ENCODE peak calls at places on chromosomes 6 and 20, in seven cellular contexts. E is HepG2, C is transverse colon, Q is sigmoid colon, O is A549, P is stomach, D is ovary. K is an unnamed sample.

GRCh38 chr6:81894286-81894685 is 141.8 kb upstream of the TENT5A start:
- DNase-seq in E (no peak), C (no peak), Q (no peak), O (no peak), P (no peak), D (no peak), K (no peak)

GRCh38 chr6:83853968-83854501 is 875 bp downstream of the RIPPLY2 start:
- DNase-seq in E (no peak), C (no peak), Q (no peak), O (no peak), P (no peak), D (no peak), K (no peak)

GRCh38 chr6:83867527-83868161 is 8.2 kb downstream of the CYB5R4 start:
- DNase-seq in E (no peak), C (peak), Q (no peak), O (peak), P (peak), D (peak), K (peak)

GRCh38 chr20:64063389-64064144 is 569 bp downstream of the TCEA2 start:
- DNase-seq in E (no peak), C (peak), Q (no peak), O (no peak), P (no peak), D (peak), K (no peak)

GRCh38 chr6:83417880-83418663 is 12.8 kb downstream of the ME1 start:
- DNase-seq in E (peak), C (no peak), Q (no peak), O (peak), P (no peak), D (no peak), K (peak)

GRCh38 chr20:3846378-3846739 is 275 bp upstream of the MAVS start:
- DNase-seq in E (no peak), C (no peak), Q (no peak), O (no peak), P (no peak), D (peak), K (no peak)

GRCh38 chr20:17987988-17988387 is 19.2 kb downstream of the MGME1 start:
- DNase-seq in E (no peak), C (no peak), Q (no peak), O (no peak), P (no peak), D (no peak), K (no peak)

GRCh38 chr20:55538261-55538908 is 466.9 kb downstream of the CBLN4 start:
- DNase-seq in E (no peak), C (no peak), Q (no peak), O (no peak), P (no peak), D (no peak), K (no peak)

GRCh38 chr20:38252292-38253288 is 7.9 kb downstream of the KIAA1755 start:
- DNase-seq in E (no peak), C (no peak), Q (no peak), O (no peak), P (no peak), D (peak), K (no peak)

GRCh38 chr20:5730131-5730530 is 20.1 kb upstream of the SHLD1 start:
- DNase-seq in E (no peak), C (no peak), Q (no peak), O (no peak), P (no peak), D (no peak), K (no peak)

GRCh38 chr6:153038378-153038777 is 35.9 kb upstream of the MTRF1L start:
- DNase-seq in E (no peak), C (no peak), Q (no peak), O (no peak), P (no peak), D (no peak), K (no peak)

GRCh38 chr6:45538636-45539035 is 160.9 kb upstream of the SUPT3H start:
- DNase-seq in E (no peak), C (no peak), Q (peak), O (no peak), P (no peak), D (no peak), K (peak)

GRCh38 chr6:19723533-19723932 is 113.6 kb upstream of the ID4 start:
- DNase-seq in E (no peak), C (no peak), Q (no peak), O (peak), P (no peak), D (no peak), K (no peak)

GRCh38 chr20:61352381-61353260 is 100.6 kb downstream of the CDH4 start:
- DNase-seq in E (no peak), C (no peak), Q (no peak), O (no peak), P (no peak), D (no peak), K (no peak)

GRCh38 chr6:151425561-151425960 is 26.4 kb downstream of the RMND1 start:
- DNase-seq in E (no peak), C (peak), Q (no peak), O (no peak), P (no peak), D (no peak), K (no peak)

GRCh38 chr6:30227763-30228487 is 14.7 kb upstream of the TRIM26 start:
- DNase-seq in E (no peak), C (no peak), Q (no peak), O (no peak), P (no peak), D (no peak), K (no peak)

GRCh38 chr20:37408202-37408929 is 62.4 kb downstream of the SRC start:
- DNase-seq in E (no peak), C (no peak), Q (no peak), O (no peak), P (no peak), D (no peak), K (no peak)

GRCh38 chr6:42551202-42551601 is 12.6 kb upstream of the UBR2 start:
- DNase-seq in E (no peak), C (no peak), Q (no peak), O (no peak), P (no peak), D (no peak), K (no peak)

GRCh38 chr6:44104661-44105060 is 22.6 kb downstream of the MRPL14 start:
- DNase-seq in E (no peak), C (no peak), Q (no peak), O (no peak), P (no peak), D (no peak), K (no peak)

GRCh38 chr6:149223934-149224333 is 93.6 kb upstream of the TAB2 start:
- DNase-seq in E (peak), C (no peak), Q (no peak), O (no peak), P (no peak), D (no peak), K (no peak)

GRCh38 chr6:147106759-147107401 is 97.3 kb upstream of the STXBP5 start:
- DNase-seq in E (no peak), C (no peak), Q (no peak), O (no peak), P (no peak), D (no peak), K (no peak)

GRCh38 chr6:76792394-76792793 is 670.9 kb downstream of the HTR1B start:
- DNase-seq in E (no peak), C (no peak), Q (no peak), O (no peak), P (no peak), D (no peak), K (no peak)
- TF ChIP-seq EP300 in E (no peak), C (no peak), Q (no peak), O (no peak), P (no peak), D (no peak), K (no peak)

GRCh38 chr6:168462454-168462853 is 21.5 kb downstream of the SMOC2 start:
- DNase-seq in E (no peak), C (no peak), Q (no peak), O (no peak), P (no peak), D (no peak), K (no peak)

GRCh38 chr6:168472363-168472762 is 31.4 kb downstream of the SMOC2 start:
- DNase-seq in E (no peak), C (no peak), Q (no peak), O (no peak), P (no peak), D (no peak), K (no peak)

GRCh38 chr6:168473197-168473596 is 32.2 kb downstream of the SMOC2 start:
- DNase-seq in E (no peak), C (no peak), Q (no peak), O (no peak), P (no peak), D (no peak), K (no peak)

GRCh38 chr6:168469198-168469943 is 28.4 kb downstream of the SMOC2 start:
- DNase-seq in E (no peak), C (no peak), Q (peak), O (no peak), P (no peak), D (no peak), K (peak)

DNA sequence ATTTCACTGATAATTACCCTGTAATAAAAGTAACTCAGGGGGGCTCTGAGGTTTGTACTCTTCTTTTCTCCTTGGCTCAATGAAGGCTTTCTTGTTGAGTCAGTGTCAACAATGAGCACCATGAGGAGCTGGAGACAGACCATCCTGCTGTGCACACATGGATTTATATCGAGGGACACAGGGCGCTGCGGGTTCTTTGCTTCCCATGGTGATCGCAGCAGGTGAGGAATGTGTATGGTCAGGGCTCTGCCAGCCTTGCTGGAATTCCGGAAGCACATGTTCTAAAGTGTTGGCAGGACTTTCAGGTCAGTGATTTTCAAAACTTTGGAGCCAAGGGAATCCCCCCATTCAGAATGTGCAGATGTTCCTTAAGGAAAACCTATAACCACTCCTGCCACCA is 27.1 kb downstream of the SMOC2 start:
- DNase-seq in E (no peak), C (no peak), Q (no peak), O (no peak), P (no peak), D (no peak), K (no peak)
- TF ChIP-seq EP300 in E (no peak), C (no peak), Q (no peak), O (no peak), P (no peak), D (no peak), K (no peak)

DNA sequence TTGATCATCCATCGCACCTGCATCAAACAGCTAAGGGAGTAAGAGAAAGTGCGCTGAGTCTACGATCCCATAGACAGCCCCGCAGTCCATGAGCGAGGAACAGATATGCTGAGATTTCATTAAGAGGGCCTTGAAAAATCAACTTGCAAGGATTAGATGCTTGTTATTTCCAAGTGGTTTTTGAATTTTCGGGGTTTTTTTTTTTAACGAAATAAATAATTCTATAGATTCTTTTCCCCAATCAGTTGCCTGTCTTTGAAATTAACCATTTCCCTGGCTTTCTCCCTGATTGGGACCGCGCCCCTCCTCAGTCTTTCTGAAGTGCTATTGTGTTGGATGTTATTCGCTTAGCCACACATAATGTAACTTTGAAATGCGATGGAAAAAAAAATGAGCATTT is 48.6 kb downstream of the GNAS-AS1 start:
- DNase-seq in E (no peak), C (no peak), Q (no peak), O (no peak), P (no peak), D (no peak), K (no peak)
- TF ChIP-seq EP300 in E (no peak), C (no peak), Q (no peak), O (no peak), P (no peak), D (no peak), K (no peak)

DNA sequence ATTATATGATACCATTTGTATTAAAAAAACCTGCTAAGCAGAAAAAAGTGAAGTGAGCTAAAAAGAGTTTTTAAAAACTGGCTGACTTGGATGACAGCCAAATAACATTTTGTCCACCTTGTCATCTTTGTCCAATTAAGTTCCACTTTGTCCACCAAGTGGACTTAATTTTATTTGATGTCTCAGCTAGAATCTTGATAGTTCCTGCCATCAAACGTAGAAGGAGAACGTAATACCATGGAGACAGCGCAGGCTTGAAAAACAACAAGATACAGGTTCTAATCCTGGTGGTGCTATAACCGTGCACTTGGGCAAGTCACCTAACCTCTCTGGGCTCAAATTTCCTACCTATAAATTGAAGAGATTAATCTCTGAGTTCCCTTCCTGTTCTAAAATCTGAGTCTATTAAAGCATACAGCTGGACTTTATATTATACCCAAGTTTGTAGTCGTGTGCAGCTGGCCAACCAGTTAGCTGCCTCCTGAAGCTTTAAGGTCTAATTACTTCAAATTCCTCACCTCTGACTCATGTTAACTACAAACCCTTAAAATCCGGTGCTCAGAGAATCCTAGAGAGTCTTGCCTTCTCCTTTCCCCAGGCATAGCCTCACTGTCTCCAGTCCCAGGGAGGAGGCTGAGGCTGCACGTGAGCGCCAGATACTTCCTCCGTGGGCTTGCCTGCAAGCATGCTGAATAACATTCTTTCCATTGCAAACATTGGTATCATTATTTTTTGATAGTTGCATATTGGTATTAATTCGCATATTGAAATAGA is 16.8 kb downstream of the TMEM244 start:
- DNase-seq in E (no peak), C (no peak), Q (no peak), O (no peak), P (no peak), D (no peak), K (no peak)
- TF ChIP-seq EP300 in E (no peak), C (no peak), Q (no peak), O (no peak), P (no peak), D (no peak), K (no peak)

GRCh38 chr6:36697481-36697903 is at the start of gene RAB44:
- DNase-seq in E (no peak), C (no peak), Q (peak), O (no peak), P (no peak), D (no peak), K (no peak)
- TF ChIP-seq EP300 in E (no peak), C (no peak), Q (no peak), O (no peak), P (no peak), D (no peak), K (no peak)

DNA sequence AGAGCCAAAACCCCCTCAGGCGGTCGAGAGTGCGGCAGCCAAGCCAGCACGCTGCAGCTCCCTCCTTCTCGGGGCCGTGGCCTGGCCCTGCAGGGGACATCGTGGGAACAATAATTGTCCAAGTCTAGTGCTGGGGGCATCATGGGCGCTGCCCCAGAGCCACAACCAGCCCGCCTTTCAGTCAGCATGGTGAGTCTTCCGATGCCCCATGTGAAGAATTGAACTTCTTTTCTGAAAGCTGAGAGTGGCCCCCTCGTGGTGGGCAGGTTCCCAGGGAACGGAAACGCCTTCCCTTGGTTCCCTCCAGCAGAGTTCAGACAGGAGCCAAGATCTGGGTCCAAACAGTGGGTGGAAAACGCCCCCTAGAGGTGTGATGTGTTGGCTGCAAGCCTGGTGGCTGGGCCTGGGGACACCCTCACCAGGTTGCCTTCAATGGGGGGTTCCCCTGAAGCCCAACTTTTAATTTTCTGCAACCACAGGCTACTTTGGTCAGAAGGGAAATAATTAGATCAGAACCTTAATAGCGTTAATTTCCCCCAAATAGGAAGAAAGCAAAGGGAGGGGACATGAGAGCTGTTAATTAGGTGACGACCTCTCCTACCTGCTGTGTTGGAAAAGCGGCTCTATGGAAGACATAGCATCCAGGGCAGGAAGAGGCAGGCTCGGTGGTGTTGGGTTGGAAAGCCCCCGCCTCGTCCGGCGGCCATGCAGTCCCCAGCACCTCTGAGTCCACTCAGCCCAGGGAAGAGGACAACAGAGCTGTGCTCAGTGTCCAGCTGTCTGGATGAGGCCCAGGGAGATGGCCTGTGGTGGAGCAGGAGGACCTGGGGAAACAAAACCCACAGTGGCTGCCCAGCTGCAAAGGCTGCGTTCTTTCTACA is 4.7 kb upstream of the MRGBP start:
- DNase-seq in E (peak), C (peak), Q (peak), O (peak), P (peak), D (peak), K (peak)
- TF ChIP-seq EP300 in E (no peak), C (no peak), Q (peak), O (no peak), P (no peak), D (no peak), K (no peak)

GRCh38 chr20:23133560-23133998 is 47.5 kb upstream of the CD93 start:
- DNase-seq in E (no peak), C (no peak), Q (peak), O (no peak), P (no peak), D (no peak), K (no peak)
- TF ChIP-seq EP300 in E (no peak), C (no peak), Q (no peak), O (no peak), P (no peak), D (no peak), K (no peak)

GRCh38 chr6:62803094-62803493 is 408.2 kb upstream of the FKBP1C start:
- DNase-seq in E (no peak), C (no peak), Q (no peak), O (no peak), P (no peak), D (no peak), K (no peak)

GRCh38 chr6:62797190-62797589 is 414.1 kb upstream of the FKBP1C start:
- DNase-seq in E (no peak), C (no peak), Q (no peak), O (no peak), P (no peak), D (no peak), K (no peak)
- TF ChIP-seq EP300 in E (no peak), C (no peak), Q (no peak), O (no peak), P (no peak), D (no peak), K (no peak)

GRCh38 chr6:32432050-32432450 is 7.6 kb upstream of the HLA-DRA start:
- DNase-seq in E (peak), C (no peak), Q (no peak), O (peak), P (no peak), D (no peak), K (no peak)

GRCh38 chr6:32439708-32440214 is at the start of gene HLA-DRA:
- DNase-seq in E (peak), C (no peak), Q (no peak), O (peak), P (no peak), D (no peak), K (peak)

GRCh38 chr6:32442243-32442667 is 2.6 kb downstream of the HLA-DRA start:
- DNase-seq in E (no peak), C (no peak), Q (no peak), O (no peak), P (no peak), D (no peak), K (no peak)

GRCh38 chr6:32439139-32439538 is 548 bp upstream of the HLA-DRA start:
- DNase-seq in E (no peak), C (no peak), Q (no peak), O (no peak), P (no peak), D (no peak), K (no peak)

DNA sequence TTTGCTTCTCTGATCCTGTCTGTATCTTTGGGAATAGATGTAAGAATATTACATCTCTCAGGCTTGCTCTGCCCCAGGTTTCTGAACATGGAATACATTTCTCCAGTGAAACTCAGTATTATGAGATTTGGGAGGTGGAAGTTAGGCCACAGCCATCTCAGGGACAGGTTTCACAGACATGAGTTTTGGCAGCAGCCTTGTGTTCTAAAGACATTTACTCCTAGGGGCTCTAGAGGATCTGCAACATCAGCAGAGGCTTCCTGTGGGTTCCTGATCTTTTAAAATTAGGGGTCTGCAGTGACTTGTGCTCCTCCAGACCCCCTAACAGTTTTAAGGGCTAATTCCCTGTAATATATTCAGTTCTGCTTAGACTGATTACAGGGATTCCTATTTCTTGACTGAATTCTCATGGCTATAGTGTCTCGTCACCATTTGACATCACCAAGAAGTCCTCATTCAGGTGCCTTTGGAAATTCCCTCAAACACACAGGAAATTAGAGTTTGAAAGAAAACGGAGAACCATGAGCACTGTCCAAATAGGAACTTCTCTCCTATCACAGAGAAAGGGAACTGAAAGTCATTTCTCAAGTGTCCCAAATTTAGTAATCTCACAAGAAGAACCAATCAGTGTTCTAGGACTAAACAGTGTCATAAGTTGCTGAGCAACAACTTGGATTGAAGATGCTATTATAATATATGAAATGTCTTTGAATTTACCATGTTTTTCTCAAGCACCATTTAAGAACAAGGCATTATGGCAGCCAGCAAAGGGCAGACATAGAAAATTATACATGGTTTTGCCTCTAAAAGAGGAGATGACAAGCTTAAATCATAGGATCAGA is 2.5 kb upstream of the HLA-DRA start:
- DNase-seq in E (no peak), C (no peak), Q (no peak), O (no peak), P (no peak), D (no peak), K (no peak)
- TF ChIP-seq EP300 in E (no peak), C (no peak), Q (no peak), O (no peak), P (no peak), D (no peak), K (peak)

K was measured in tibial nerve.